ENCODE peak calls at places on chromosomes 6 and 20, in five cellular contexts. P is HepG2, Z is A549, T is ovary, D is HCT116. R is an unnamed sample.
A peak's percentile ranks its signal among the peaks of the same experiment; 100 is the strongest.

GRCh38 chr20:62205618-62206387 is 14.3 kb downstream of the HRH3 start:
- DNase-seq in Z (no peak), T (no peak), D (no peak), P (no peak), R (no peak)

GRCh38 chr6:2514965-2515543 is 235.7 kb downstream of the MYLK4 start:
- DNase-seq in P (peak; percentile 99), Z (peak; percentile 44), T (no peak), D (no peak), R (no peak)

GRCh38 chr6:106924699-106925523 is 49.6 kb downstream of the CD24 start:
- DNase-seq in T (no peak), Z (no peak), P (peak; percentile 35), D (no peak), R (no peak)

GRCh38 chr20:11247059-11247630 is 573.3 kb upstream of the JAG1 start:
- DNase-seq in D (no peak), P (no peak), Z (no peak), T (no peak), R (no peak)

GRCh38 chr6:12137480-12137879 is 125.4 kb downstream of the HIVEP1 start:
- DNase-seq in D (no peak), P (no peak), T (no peak), Z (no peak), R (no peak)

GRCh38 chr6:19836799-19837510 is at the start of gene ID4:
- DNase-seq in Z (peak; percentile 78), D (no peak), P (no peak), T (peak; percentile 91), R (peak; percentile 97)

GRCh38 chr6:42138630-42139619 is 3.5 kb downstream of the C6orf132 start:
- DNase-seq in T (no peak), P (peak; percentile 77), D (no peak), Z (no peak), R (no peak)

GRCh38 chr6:52284131-52284459 is 447 bp downstream of the MCM3 start:
- DNase-seq in D (no peak), T (no peak), Z (no peak), P (peak; percentile 67), R (peak; percentile 43)

GRCh38 chr6:119832411-119832810 is 482.9 kb upstream of the MAN1A1 start:
- DNase-seq in D (no peak), Z (no peak), T (no peak), P (no peak), R (no peak)

GRCh38 chr6:34608321-34609091 is 52.4 kb upstream of the SPDEF start:
- DNase-seq in T (no peak), P (no peak), D (no peak), Z (no peak), R (no peak)

GRCh38 chr6:43246301-43247114 is 3.2 kb downstream of the TTBK1 start:
- DNase-seq in D (peak; percentile 10), T (no peak), P (peak; percentile 55), Z (peak; percentile 35), R (no peak)

GRCh38 chr6:114430534-114431124 is 87.8 kb upstream of the HS3ST5 start:
- DNase-seq in P (peak; percentile 2), D (no peak), T (no peak), Z (no peak), R (no peak)

GRCh38 chr6:73803562-73804221 is 107.7 kb downstream of the CD109 start:
- DNase-seq in T (no peak), Z (peak; percentile 25), P (peak; percentile 35), D (peak; percentile 32), R (no peak)

GRCh38 chr20:6588296-6588695 is 179.2 kb upstream of the BMP2 start:
- DNase-seq in T (no peak), P (no peak), D (no peak), Z (no peak), R (no peak)

GRCh38 chr6:36679043-36679821 is 718 bp downstream of the CDKN1A start:
- DNase-seq in D (no peak), Z (no peak), T (peak; percentile 86), P (peak; percentile 50), R (peak; percentile 96)

GRCh38 chr6:2782825-2783187 is 17.6 kb downstream of the WRNIP1 start:
- DNase-seq in D (no peak), Z (no peak), T (no peak), P (no peak), R (no peak)

GRCh38 chr6:149860834-149861602 is 3.1 kb downstream of the LRP11 start:
- DNase-seq in P (peak; percentile 95), T (no peak), D (no peak), Z (no peak), R (no peak)

GRCh38 chr20:31747640-31748039 is 8.6 kb downstream of the TPX2 start:
- DNase-seq in P (no peak), Z (no peak), D (no peak), T (no peak), R (peak; percentile 54)

GRCh38 chr6:79544299-79544927 is 7.2 kb upstream of the LCA5 start:
- DNase-seq in D (no peak), P (no peak), T (no peak), Z (no peak), R (no peak)

GRCh38 chr6:1145756-1146218 is 166.1 kb upstream of the FOXQ1 start:
- DNase-seq in Z (no peak), T (no peak), D (no peak), P (no peak), R (no peak)

GRCh38 chr20:57573893-57574292 is 13.0 kb downstream of the PCK1 start:
- DNase-seq in D (no peak), T (no peak), Z (peak; percentile 23), P (no peak), R (no peak)

GRCh38 chr6:24831771-24832718 is 33.3 kb upstream of the ARMH2 start:
- DNase-seq in P (no peak), T (no peak), D (no peak), Z (no peak), R (no peak)

GRCh38 chr6:96939019-96939805 is 14.7 kb downstream of the KLHL32 start:
- DNase-seq in Z (no peak), T (no peak), D (peak; percentile 67), P (no peak), R (no peak)

GRCh38 chr6:96931198-96931597 is 6.7 kb downstream of the KLHL32 start:
- DNase-seq in T (no peak), Z (no peak), P (no peak), D (no peak), R (no peak)

DNA sequence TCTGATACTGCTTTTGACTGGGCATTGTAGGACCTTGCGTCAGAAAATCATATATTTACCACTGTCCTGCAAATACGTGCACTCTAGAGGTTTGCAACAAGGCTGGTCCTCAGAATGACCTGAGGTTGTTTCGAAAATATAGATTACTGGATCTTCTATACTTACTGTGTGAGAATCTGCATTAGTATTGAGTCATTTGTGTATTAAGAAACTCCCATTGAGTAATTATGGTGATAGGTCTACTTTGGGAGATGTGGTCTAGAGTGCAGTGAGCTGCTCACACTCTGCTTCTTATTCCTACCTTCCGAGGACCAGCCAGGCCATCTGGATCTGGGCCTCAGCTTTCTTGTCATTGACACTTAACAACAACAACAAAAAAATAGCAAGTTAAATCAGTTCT is 9.6 kb downstream of the KLHL32 start:
- DNase-seq in T (no peak), D (no peak), P (no peak), Z (no peak), R (no peak)
- H3K27ac ChIP-seq in T (no peak overlapping the region), D (no peak overlapping the region), P (no peak overlapping the region), Z (no peak overlapping the region), R (no peak overlapping the region)

GRCh38 chr6:30112402-30113376 is at the start of gene TRIM31:
- DNase-seq in D (no peak), P (peak; percentile 79), Z (no peak), T (no peak), R (no peak)

GRCh38 chr6:30113377-30113759 is 478 bp upstream of the TRIM31 start:
- DNase-seq in Z (no peak), D (no peak), T (no peak), P (no peak), R (no peak)

GRCh38 chr6:30121446-30122065 is 8.7 kb upstream of the TRIM31 start:
- DNase-seq in P (no peak), D (no peak), Z (no peak), T (no peak), R (no peak)

GRCh38 chr6:30113843-30114242 is 953 bp upstream of the TRIM31 start:
- DNase-seq in Z (no peak), T (no peak), D (no peak), P (no peak), R (no peak)

GRCh38 chr6:30116724-30117123 is 3.8 kb upstream of the TRIM31 start:
- DNase-seq in P (no peak), Z (no peak), T (no peak), D (no peak), R (no peak)
- H3K4me1 ChIP-seq in P (peaks cover 32% of the 10 kb centered on the region), Z (peaks cover 36% of the 10 kb centered on the region), T (no peaks in the 10 kb centered on the region), D (peaks cover 3% of the 10 kb centered on the region), R (no peaks in the 10 kb centered on the region)

GRCh38 chr6:168413856-168414255 is 27.1 kb upstream of the SMOC2 start:
- DNase-seq in T (no peak), D (no peak), Z (no peak), P (no peak), R (no peak)
- H3K9me3 ChIP-seq in T (no peaks in the 10 kb centered on the region), D (no peaks in the 10 kb centered on the region), Z (no peaks in the 10 kb centered on the region), P (no peaks in the 10 kb centered on the region), R (no peaks in the 10 kb centered on the region)

GRCh38 chr6:145734486-145735355 is 599 bp downstream of the EPM2A start:
- DNase-seq in Z (peak; percentile 51), D (peak; percentile 75), P (peak; percentile 94), T (peak; percentile 92), R (peak; percentile 93)

GRCh38 chr6:145733770-145734169 is 1.6 kb downstream of the EPM2A start:
- DNase-seq in Z (no peak), T (no peak), P (no peak), D (no peak), R (no peak)

GRCh38 chr6:145732788-145733187 is 2.5 kb downstream of the EPM2A start:
- DNase-seq in D (no peak), T (no peak), P (no peak), Z (no peak), R (no peak)

GRCh38 chr6:145731432-145731831 is 3.9 kb downstream of the EPM2A start:
- DNase-seq in D (no peak), Z (no peak), T (no peak), P (no peak), R (no peak)

GRCh38 chr6:145733207-145733606 is 2.1 kb downstream of the EPM2A start:
- DNase-seq in Z (no peak), D (no peak), T (no peak), P (no peak), R (no peak)
- H3K27ac ChIP-seq in Z (no peak overlapping the region), D (no peak overlapping the region), T (peak overlapping the region; percentile 27), P (no peak overlapping the region), R (no peak overlapping the region)